ENCODE peak calls at places on chromosomes 3 and 15, in ten cellular contexts. C is amygdala; M is head of caudate nucleus; X is iPS-NIHi11; A is astrocyte; J is T-cell; I is cardiac muscle cell; H is stimulated activated naive CD4-positive, alpha-beta T cell; L is stimulated activated CD4-positive, alpha-beta T cell treated with anti-CD3 and anti-CD28 coated beads, Interleukin-15, amount 100 ng/mL, for 1 hour; Q is A172. T is an unnamed sample.
A peak's percentile ranks its signal among the peaks of the same experiment; 100 is the strongest.

GRCh38 chr3:35965908-35966307 is 326.6 kb downstream of the ARPP21 start:
- DNase-seq in C (no peak), M (no peak), X (peak; percentile 18), A (peak; percentile 17), J (no peak), I (peak; percentile 70), H (no peak), L (no peak), Q (peak; percentile 62), T (peak; percentile 55)

GRCh38 chr3:78589778-78590177 is 1178.0 kb downstream of the ROBO1 start:
- DNase-seq in C (no peak), M (no peak), X (no peak), A (no peak), J (no peak), I (no peak), H (no peak), L (no peak), Q (no peak), T (no peak)

GRCh38 chr15:88882745-88883144 is 12.6 kb downstream of the HAPLN3 start:
- DNase-seq in C (no peak), M (no peak), X (no peak), A (peak; percentile 54), J (no peak), I (peak; percentile 66), H (no peak), L (no peak), Q (peak; percentile 29), T (peak; percentile 78)

GRCh38 chr3:172475703-172476102 is 27.4 kb upstream of the GHSR start:
- DNase-seq in C (no peak), M (no peak), X (no peak), A (no peak), J (no peak), I (no peak), H (no peak), L (no peak), Q (no peak), T (no peak)

GRCh38 chr3:14787630-14788029 is 31.1 kb upstream of the FGD5 start:
- DNase-seq in C (no peak), M (no peak), X (no peak), A (no peak), J (no peak), I (no peak), H (no peak), L (no peak), Q (no peak), T (no peak)

GRCh38 chr3:156674911-156675743 is 737 bp downstream of the TIPARP start:
- DNase-seq in C (peak; percentile 30), M (peak; percentile 57), X (peak; percentile 70), A (no peak), J (no peak), I (peak; percentile 70), H (peak; percentile 70), L (peak; percentile 13), Q (peak; percentile 13), T (peak; percentile 43)

GRCh38 chr15:57184502-57184901 is 191.8 kb upstream of the CGNL1 start:
- DNase-seq in C (no peak), M (no peak), X (no peak), A (no peak), J (no peak), I (no peak), H (no peak), L (no peak), Q (no peak), T (peak; percentile 20)

GRCh38 chr3:121956363-121956762 is 62.2 kb downstream of the SLC15A2 start:
- DNase-seq in C (no peak), M (no peak), X (peak; percentile 11), A (no peak), J (no peak), I (no peak), H (no peak), L (no peak), Q (no peak), T (no peak)

GRCh38 chr3:31776016-31776415 is 205.0 kb downstream of the OSBPL10 start:
- DNase-seq in C (no peak), M (no peak), X (no peak), A (no peak), J (no peak), I (no peak), H (no peak), L (no peak), Q (peak; percentile 19), T (peak; percentile 53)

GRCh38 chr3:146539315-146539714 is 5.1 kb downstream of the PLSCR1 start:
- DNase-seq in C (no peak), M (no peak), X (no peak), A (no peak), J (no peak), I (no peak), H (no peak), L (no peak), Q (no peak), T (peak; percentile 31)

GRCh38 chr3:11553436-11554235 is 90.1 kb downstream of the VGLL4 start:
- DNase-seq in C (no peak), M (no peak), X (no peak), A (no peak), J (no peak), I (peak; percentile 33), H (no peak), L (no peak), Q (no peak), T (peak; percentile 31)

GRCh38 chr3:185250247-185250646 is 3.6 kb downstream of the EHHADH start:
- DNase-seq in C (no peak), M (no peak), X (no peak), A (peak; percentile 46), J (no peak), I (peak; percentile 32), H (no peak), L (no peak), Q (no peak), T (no peak)

GRCh38 chr3:190120161-190121060 is at the start of gene P3H2:
- DNase-seq in C (peak; percentile 70), M (peak; percentile 83), X (peak; percentile 96), A (peak; percentile 87), J (no peak), I (peak; percentile 96), H (no peak), L (no peak), Q (peak; percentile 77), T (peak; percentile 87)

GRCh38 chr15:52408823-52409222 is 113.2 kb upstream of the MYO5C start:
- DNase-seq in C (no peak), M (no peak), X (no peak), A (no peak), J (no peak), I (no peak), H (no peak), L (no peak), Q (no peak), T (no peak)

GRCh38 chr3:189632238-189632637 is 1.0 kb downstream of the TP63 start:
- DNase-seq in C (no peak), M (no peak), X (no peak), A (no peak), J (no peak), I (no peak), H (no peak), L (no peak), Q (no peak), T (no peak)

T was measured in fibroblast of mammary gland.